ENCODE peak calls at places on chromosomes 5 and 9, in five cellular contexts. One of them, this sample, is unnamed.
A peak's percentile ranks its signal among the peaks of the same experiment; 100 is the strongest.

GRCh38 chr9:18216376-18216775 is 257.6 kb upstream of the ADAMTSL1 start:
- DNase-seq in adipocyte: no peak
- DNase-seq in effector memory CD4-positive, alpha-beta T cell: no peak
- DNase-seq in Karpas-422: no peak
- DNase-seq in heart right ventricle: no peak
- DNase-seq in this sample: no peak

GRCh38 chr5:14185336-14186131 is 42.4 kb downstream of the TRIO start:
- DNase-seq in Karpas-422: no peak
- DNase-seq in effector memory CD4-positive, alpha-beta T cell: no peak
- DNase-seq in heart right ventricle: no peak
- DNase-seq in adipocyte: peak; percentile 69
- DNase-seq in this sample: no peak

GRCh38 chr5:97192580-97193421 is 9.8 kb upstream of the RIOK2 start:
- DNase-seq in Karpas-422: no peak
- DNase-seq in adipocyte: no peak
- DNase-seq in heart right ventricle: no peak
- DNase-seq in effector memory CD4-positive, alpha-beta T cell: no peak
- DNase-seq in this sample: no peak

GRCh38 chr9:121398374-121398773 is 28.3 kb upstream of the STOM start:
- DNase-seq in adipocyte: peak; percentile 89
- DNase-seq in heart right ventricle: no peak
- DNase-seq in effector memory CD4-positive, alpha-beta T cell: no peak
- DNase-seq in Karpas-422: no peak
- DNase-seq in this sample: no peak

GRCh38 chr9:34993502-34994428 is 4.2 kb downstream of the DNAJB5 start:
- DNase-seq in effector memory CD4-positive, alpha-beta T cell: no peak
- DNase-seq in heart right ventricle: peak; percentile 90
- DNase-seq in adipocyte: peak; percentile 51
- DNase-seq in Karpas-422: no peak
- DNase-seq in this sample: peak; percentile 76

GRCh38 chr9:137304383-137305059 is 2.5 kb upstream of the NRARP start:
- DNase-seq in adipocyte: no peak
- DNase-seq in Karpas-422: no peak
- DNase-seq in heart right ventricle: no peak
- DNase-seq in effector memory CD4-positive, alpha-beta T cell: no peak
- DNase-seq in this sample: peak; percentile 69

GRCh38 chr5:111922344-111922743 is 165.3 kb upstream of the NREP start:
- DNase-seq in adipocyte: no peak
- DNase-seq in Karpas-422: no peak
- DNase-seq in effector memory CD4-positive, alpha-beta T cell: no peak
- DNase-seq in heart right ventricle: no peak
- DNase-seq in this sample: no peak

GRCh38 chr5:180139731-180140626 is 68.4 kb upstream of the RNF130 start:
- DNase-seq in Karpas-422: peak; percentile 4
- DNase-seq in heart right ventricle: no peak
- DNase-seq in effector memory CD4-positive, alpha-beta T cell: no peak
- DNase-seq in adipocyte: no peak
- DNase-seq in this sample: peak; percentile 45

GRCh38 chr5:31921852-31922305 is 252.2 kb downstream of the GOLPH3 start:
- DNase-seq in effector memory CD4-positive, alpha-beta T cell: no peak
- DNase-seq in Karpas-422: no peak
- DNase-seq in adipocyte: no peak
- DNase-seq in heart right ventricle: no peak
- DNase-seq in this sample: no peak

GRCh38 chr9:83106272-83106671 is 43.3 kb upstream of the RASEF start:
- DNase-seq in adipocyte: no peak
- DNase-seq in Karpas-422: no peak
- DNase-seq in heart right ventricle: no peak
- DNase-seq in effector memory CD4-positive, alpha-beta T cell: no peak
- DNase-seq in this sample: no peak

GRCh38 chr5:132873119-132873929 is at the start of gene LEAP2:
- DNase-seq in adipocyte: no peak
- DNase-seq in effector memory CD4-positive, alpha-beta T cell: no peak
- DNase-seq in Karpas-422: no peak
- DNase-seq in heart right ventricle: peak; percentile 29
- DNase-seq in this sample: no peak

GRCh38 chr9:98833090-98833956 is 25.9 kb downstream of the GALNT12 start:
- DNase-seq in heart right ventricle: peak; percentile 18
- DNase-seq in adipocyte: no peak
- DNase-seq in effector memory CD4-positive, alpha-beta T cell: no peak
- DNase-seq in Karpas-422: no peak
- DNase-seq in this sample: no peak

GRCh38 chr5:154767537-154767936 is 12.4 kb downstream of the LARP1 start:
- DNase-seq in adipocyte: no peak
- DNase-seq in heart right ventricle: no peak
- DNase-seq in effector memory CD4-positive, alpha-beta T cell: no peak
- DNase-seq in Karpas-422: no peak
- DNase-seq in this sample: no peak
- H3K36me3 ChIP-seq in adipocyte: no peaks in the 10 kb centered on the region
- H3K36me3 ChIP-seq in heart right ventricle: no peaks in the 10 kb centered on the region
- H3K36me3 ChIP-seq in effector memory CD4-positive, alpha-beta T cell: no peaks in the 10 kb centered on the region
- H3K36me3 ChIP-seq in Karpas-422: no peaks in the 10 kb centered on the region
- H3K36me3 ChIP-seq in this sample: no peaks in the 10 kb centered on the region

GRCh38 chr5:626850-627249 is 14.7 kb downstream of the CEP72 start:
- DNase-seq in heart right ventricle: no peak
- DNase-seq in effector memory CD4-positive, alpha-beta T cell: no peak
- DNase-seq in adipocyte: peak; percentile 31
- DNase-seq in Karpas-422: no peak
- DNase-seq in this sample: no peak

GRCh38 chr5:623531-623930 is 11.4 kb downstream of the CEP72 start:
- DNase-seq in adipocyte: no peak
- DNase-seq in heart right ventricle: no peak
- DNase-seq in effector memory CD4-positive, alpha-beta T cell: no peak
- DNase-seq in Karpas-422: no peak
- DNase-seq in this sample: no peak

GRCh38 chr5:624118-624950 is 12.2 kb downstream of the CEP72 start:
- DNase-seq in effector memory CD4-positive, alpha-beta T cell: no peak
- DNase-seq in heart right ventricle: no peak
- DNase-seq in Karpas-422: no peak
- DNase-seq in adipocyte: no peak
- DNase-seq in this sample: no peak

GRCh38 chr5:624951-625230 is 12.8 kb downstream of the CEP72 start:
- DNase-seq in adipocyte: no peak
- DNase-seq in Karpas-422: no peak
- DNase-seq in heart right ventricle: no peak
- DNase-seq in effector memory CD4-positive, alpha-beta T cell: no peak
- DNase-seq in this sample: no peak

DNA sequence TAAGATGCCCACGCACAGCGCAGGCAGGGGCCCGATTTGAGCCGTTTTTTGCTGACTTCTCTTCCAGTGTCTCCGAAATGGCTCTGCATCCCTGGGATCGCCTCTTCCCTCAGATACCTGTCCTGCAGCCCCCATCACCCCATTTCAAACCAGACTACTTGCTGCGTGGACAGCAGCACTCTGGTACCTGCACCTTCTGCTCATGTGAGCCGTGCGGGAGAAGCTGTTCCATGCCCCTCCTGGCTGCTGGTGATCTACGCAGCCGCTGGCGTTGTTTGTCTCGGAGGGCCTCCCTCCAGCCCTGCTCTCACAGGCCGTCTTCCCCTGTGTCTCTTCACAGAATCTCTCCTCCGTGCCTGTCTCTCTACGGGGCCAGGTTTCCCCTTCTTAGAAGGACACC is 13.4 kb downstream of the CEP72 start:
- DNase-seq in effector memory CD4-positive, alpha-beta T cell: no peak
- DNase-seq in adipocyte: no peak
- DNase-seq in Karpas-422: no peak
- DNase-seq in heart right ventricle: no peak
- DNase-seq in this sample: no peak
- H3K36me3 ChIP-seq in effector memory CD4-positive, alpha-beta T cell: peaks cover 21% of the 10 kb centered on the region
- H3K36me3 ChIP-seq in adipocyte: peaks cover 4% of the 10 kb centered on the region
- H3K36me3 ChIP-seq in Karpas-422: peaks cover 26% of the 10 kb centered on the region
- H3K36me3 ChIP-seq in heart right ventricle: no peaks in the 10 kb centered on the region
- H3K36me3 ChIP-seq in this sample: peaks cover 19% of the 10 kb centered on the region

GRCh38 chr9:95627802-95628201 is 111.0 kb upstream of the PTCH1 start:
- DNase-seq in Karpas-422: no peak
- DNase-seq in heart right ventricle: no peak
- DNase-seq in effector memory CD4-positive, alpha-beta T cell: no peak
- DNase-seq in adipocyte: no peak
- DNase-seq in this sample: no peak
- H3K36me3 ChIP-seq in Karpas-422: no peaks in the 10 kb centered on the region
- H3K36me3 ChIP-seq in heart right ventricle: no peaks in the 10 kb centered on the region
- H3K36me3 ChIP-seq in effector memory CD4-positive, alpha-beta T cell: no peaks in the 10 kb centered on the region
- H3K36me3 ChIP-seq in adipocyte: no peaks in the 10 kb centered on the region
- H3K36me3 ChIP-seq in this sample: no peaks in the 10 kb centered on the region

GRCh38 chr5:131684595-131684994 is 49.6 kb upstream of the RAPGEF6 start:
- DNase-seq in Karpas-422: no peak
- DNase-seq in effector memory CD4-positive, alpha-beta T cell: no peak
- DNase-seq in heart right ventricle: no peak
- DNase-seq in adipocyte: peak; percentile 30
- DNase-seq in this sample: no peak
- H3K36me3 ChIP-seq in Karpas-422: peaks cover 6% of the 10 kb centered on the region
- H3K36me3 ChIP-seq in effector memory CD4-positive, alpha-beta T cell: peaks cover 7% of the 10 kb centered on the region
- H3K36me3 ChIP-seq in heart right ventricle: no peaks in the 10 kb centered on the region
- H3K36me3 ChIP-seq in adipocyte: peaks cover 51% of the 10 kb centered on the region
- H3K36me3 ChIP-seq in this sample: no peaks in the 10 kb centered on the region